ENCODE peak calls at places on chromosomes 1 and 21, in seven cellular contexts. D is left lung; K is Caco-2; C is effector memory CD4-positive, alpha-beta T cell; I is CD8-positive, alpha-beta T cell; G is esophagus squamous epithelium; B is psoas muscle. Z is an unnamed sample. For H3K4me1, the result is how much of the 10 kb centered on the place peaks cover.

GRCh38 chr1:86846166-86846647 is 67.7 kb downstream of the SELENOF start:
- DNase-seq in K (no peak), G (no peak), B (no peak), D (no peak), C (no peak), I (no peak), Z (no peak)

GRCh38 chr1:117595993-117596720 is 9.7 kb upstream of the TENT5C start:
- DNase-seq in K (no peak), D (no peak), I (no peak), G (no peak), B (no peak), C (no peak), Z (no peak)

GRCh38 chr1:204232530-204232929 is 18.7 kb upstream of the GOLT1A start:
- DNase-seq in B (no peak), D (no peak), G (no peak), I (no peak), C (no peak), K (no peak), Z (no peak)

GRCh38 chr21:44931137-44931500 is 8.7 kb upstream of the SLX9 start:
- DNase-seq in I (no peak), C (no peak), G (no peak), B (peak), D (no peak), K (no peak), Z (no peak)

GRCh38 chr1:113872219-113872934 is 865 bp upstream of the PTPN22 start:
- DNase-seq in K (no peak), D (no peak), I (no peak), G (no peak), B (no peak), C (no peak), Z (no peak)

GRCh38 chr1:108962681-108963051 is 618 bp downstream of the CLCC1 start:
- DNase-seq in K (peak), D (no peak), C (peak), G (no peak), I (no peak), B (no peak), Z (peak)

GRCh38 chr21:34520769-34521508 is 8.9 kb upstream of the KCNE1 start:
- DNase-seq in I (no peak), D (peak), C (no peak), B (no peak), K (no peak), G (no peak), Z (no peak)

GRCh38 chr1:183548136-183548535 is 42.1 kb downstream of the NCF2 start:
- DNase-seq in I (no peak), G (no peak), B (no peak), C (no peak), K (no peak), D (no peak), Z (no peak)

GRCh38 chr1:207240325-207241095 is 81.0 kb upstream of the CD55 start:
- DNase-seq in D (no peak), K (peak), G (no peak), C (no peak), B (no peak), I (no peak), Z (no peak)

DNA sequence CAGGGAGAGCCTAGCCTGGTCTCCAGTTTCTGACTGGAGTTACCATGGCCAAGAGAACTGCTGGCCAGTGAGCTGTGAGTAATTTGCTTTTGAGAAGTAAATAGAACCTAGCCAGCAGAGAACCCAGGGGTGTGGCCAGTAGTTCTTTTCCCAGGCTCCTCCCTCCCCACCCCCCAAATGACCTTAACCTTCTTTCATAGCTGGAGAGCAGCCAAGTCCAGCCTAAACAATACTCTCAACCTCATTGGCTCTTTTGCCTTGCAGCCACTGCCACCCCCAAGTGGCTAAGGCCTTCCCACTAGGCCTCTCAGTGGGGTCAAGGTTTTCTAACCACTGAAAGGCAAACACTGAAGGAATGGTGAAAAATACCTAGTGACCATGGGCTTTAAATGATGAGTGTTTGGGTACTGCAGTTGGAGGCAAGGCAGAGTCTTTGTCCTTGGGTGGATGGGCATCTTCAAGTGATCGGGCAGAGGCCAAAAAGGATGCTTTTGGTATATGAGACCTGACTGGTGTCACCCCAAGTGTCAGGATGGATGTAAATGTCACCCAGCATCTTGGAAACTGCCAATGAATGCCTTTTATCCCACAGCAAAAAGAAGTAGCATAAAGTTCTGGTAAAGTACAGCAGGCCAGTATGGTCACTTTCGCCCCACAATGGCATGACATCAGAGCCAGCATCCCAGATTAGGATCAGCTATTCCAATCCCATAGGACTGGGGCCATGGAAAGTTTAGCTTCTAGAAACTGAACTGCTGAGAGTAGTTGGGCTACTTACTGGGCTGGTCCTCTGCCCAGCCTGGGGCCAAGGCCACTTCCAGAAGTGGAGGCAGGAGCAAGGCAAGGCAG is 3.5 kb upstream of the PIGV start:
- DNase-seq in I (no peak), K (peak), D (peak), B (peak), G (no peak), C (no peak), Z (peak)
- H3K4me1 ChIP-seq in I (under half), K (half or more), D (half or more), B (under half), G (half or more), C (under half), Z (under half)

GRCh38 chr1:19920132-19920710 is 3.2 kb downstream of the PLA2G2E start:
- DNase-seq in C (no peak), K (no peak), G (no peak), I (no peak), B (no peak), D (no peak), Z (no peak)
- H3K4me1 ChIP-seq in C (under half), K (under half), G (under half), I (under half), B (under half), D (under half), Z (under half)

DNA sequence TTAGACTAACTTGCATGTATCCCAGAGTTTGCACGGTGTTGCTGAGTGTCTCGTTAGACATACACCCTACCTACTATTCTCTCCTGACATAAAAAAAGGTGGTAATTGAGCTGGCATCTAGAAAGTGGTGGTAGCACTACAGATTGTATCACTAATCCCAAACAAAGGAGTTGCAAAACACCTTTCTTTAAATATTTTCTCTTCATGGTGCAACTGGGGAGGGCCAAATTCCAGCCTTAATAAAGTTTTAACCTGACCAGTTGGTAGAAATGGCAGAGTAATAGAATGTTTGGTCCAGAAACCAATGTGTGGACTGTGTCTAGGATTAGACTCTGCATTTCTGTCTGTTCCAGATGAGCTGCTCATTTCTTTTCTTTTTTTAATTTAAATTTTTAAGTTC is 40.0 kb downstream of the NFIA start:
- DNase-seq in C (no peak), K (no peak), G (no peak), D (no peak), I (no peak), B (no peak), Z (no peak)
- H3K4me1 ChIP-seq in C (under half), K (under half), G (half or more), D (under half), I (under half), B (half or more), Z (under half)

GRCh38 chr1:156816561-156817328 is at the start of gene SH2D2A:
- DNase-seq in K (no peak), B (peak), D (peak), C (peak), G (peak), I (peak), Z (no peak)
- H3K4me1 ChIP-seq in K (under half), B (under half), D (under half), C (half or more), G (under half), I (half or more), Z (under half)

GRCh38 chr1:23123528-23123927 is 45.1 kb downstream of the LUZP1 start:
- DNase-seq in G (no peak), D (no peak), B (no peak), K (no peak), I (no peak), C (no peak), Z (no peak)

GRCh38 chr1:23122023-23122738 is 46.5 kb downstream of the LUZP1 start:
- DNase-seq in G (no peak), I (no peak), D (peak), C (no peak), B (no peak), K (no peak), Z (no peak)

GRCh38 chr1:23124259-23125026 is 44.2 kb downstream of the LUZP1 start:
- DNase-seq in K (no peak), D (no peak), C (no peak), I (no peak), G (no peak), B (no peak), Z (no peak)

GRCh38 chr1:23120383-23120782 is 48.3 kb downstream of the LUZP1 start:
- DNase-seq in B (no peak), K (no peak), D (no peak), I (no peak), G (no peak), C (no peak), Z (no peak)

GRCh38 chr1:23122796-23123195 is 45.9 kb downstream of the LUZP1 start:
- DNase-seq in C (no peak), I (no peak), K (no peak), G (no peak), D (no peak), B (no peak), Z (no peak)
- H3K4me1 ChIP-seq in C (under half), I (under half), K (under half), G (half or more), D (under half), B (under half), Z (under half)

GRCh38 chr1:159919236-159919865 is 6.0 kb downstream of the TAGLN2 start:
- DNase-seq in G (no peak), C (no peak), I (no peak), K (no peak), B (no peak), D (no peak), Z (no peak)

GRCh38 chr1:159920202-159920601 is 5.1 kb downstream of the TAGLN2 start:
- DNase-seq in K (no peak), C (no peak), G (no peak), B (no peak), I (no peak), D (no peak), Z (no peak)

GRCh38 chr1:159921251-159921650 is 4.1 kb downstream of the TAGLN2 start:
- DNase-seq in G (no peak), K (no peak), D (no peak), I (no peak), C (no peak), B (no peak), Z (no peak)

GRCh38 chr1:159921700-159922498 is 3.4 kb downstream of the TAGLN2 start:
- DNase-seq in I (no peak), C (peak), K (no peak), G (no peak), D (peak), B (no peak), Z (no peak)

GRCh38 chr1:159920651-159921050 is 4.7 kb downstream of the TAGLN2 start:
- DNase-seq in D (no peak), G (no peak), B (no peak), C (no peak), I (no peak), K (no peak), Z (no peak)
- H3K4me1 ChIP-seq in D (half or more), G (half or more), B (under half), C (under half), I (under half), K (half or more), Z (under half)

Z was measured in HAP-1.